ENCODE peak calls at places on chromosome 11, in seven cellular contexts. D, S, F, J, L, K and O are unnamed samples.

GRCh38 chr11:57502376-57502775 is 13.1 kb downstream of the SLC43A1 start:
- DNase-seq in F (no peak), D (no peak), K (no peak), J (no peak), L (no peak), S (no peak), O (no peak)

GRCh38 chr11:48109046-48109666 is 107.5 kb upstream of the OR4B1 start:
- DNase-seq in D (peak; percentile 69), K (peak; percentile 58), S (no peak), F (no peak), L (no peak), J (peak; percentile 75), O (no peak)

GRCh38 chr11:70526116-70527045 is 128.1 kb downstream of the CTTN start:
- DNase-seq in F (no peak), K (no peak), J (no peak), L (no peak), D (no peak), S (no peak), O (no peak)

GRCh38 chr11:95154514-95154913 is 64.9 kb downstream of the ENDOD1 start:
- DNase-seq in F (no peak), K (peak; percentile 34), L (no peak), D (peak; percentile 69), S (no peak), J (peak; percentile 83), O (no peak)

GRCh38 chr11:34890812-34891211 is 25.4 kb downstream of the APIP start:
- DNase-seq in K (no peak), S (no peak), F (no peak), J (peak; percentile 35), D (peak; percentile 78), L (peak; percentile 3), O (no peak)

GRCh38 chr11:117072517-117073218 is 25.6 kb downstream of the SIK3 start:
- DNase-seq in K (peak; percentile 62), J (peak; percentile 94), D (peak; percentile 98), F (peak; percentile 78), L (peak; percentile 75), S (no peak), O (peak; percentile 79)

GRCh38 chr11:77819921-77820564 is 479 bp downstream of the RSF1 start:
- DNase-seq in D (peak; percentile 35), J (peak; percentile 73), F (no peak), S (no peak), L (no peak), K (peak; percentile 79), O (no peak)

GRCh38 chr11:64447717-64448598 is 89.0 kb downstream of the RPS6KA4 start:
- DNase-seq in D (peak; percentile 79), F (no peak), L (no peak), K (no peak), J (peak; percentile 87), S (no peak), O (no peak)

GRCh38 chr11:32229566-32230240 is 138.8 kb downstream of the RCN1 start:
- DNase-seq in J (no peak), K (no peak), F (no peak), S (no peak), L (no peak), D (no peak), O (no peak)

GRCh38 chr11:117315285-117316196 is 515 bp downstream of the BACE1 start:
- DNase-seq in S (no peak), J (no peak), L (no peak), D (no peak), F (no peak), K (no peak), O (no peak)

GRCh38 chr11:86067230-86068137 is 1.4 kb downstream of the PICALM start:
- DNase-seq in K (peak; percentile 18), S (no peak), D (peak; percentile 25), L (no peak), J (peak; percentile 66), F (no peak), O (no peak)

GRCh38 chr11:12091957-12092558 is 18.3 kb upstream of the MICAL2 start:
- DNase-seq in K (no peak), L (no peak), F (no peak), S (no peak), J (no peak), D (peak; percentile 26), O (no peak)

GRCh38 chr11:86172894-86173293 is 71.7 kb upstream of the EED start:
- DNase-seq in D (peak; percentile 54), K (peak; percentile 37), L (no peak), J (no peak), F (no peak), S (no peak), O (no peak)

GRCh38 chr11:47067401-47067800 is 109.3 kb downstream of the ARFGAP2 start:
- DNase-seq in L (no peak), D (no peak), J (no peak), S (no peak), K (no peak), F (no peak), O (no peak)

GRCh38 chr11:111419181-111419580 is 40.1 kb upstream of the POU2AF1 start:
- DNase-seq in F (no peak), S (no peak), D (no peak), J (no peak), K (no peak), L (no peak), O (no peak)

GRCh38 chr11:65586676-65587075 is 8.9 kb downstream of the KCNK7 start:
- DNase-seq in L (no peak), K (no peak), F (no peak), J (no peak), S (no peak), D (no peak), O (no peak)

GRCh38 chr11:61972796-61973602 is 5.6 kb upstream of the FTH1 start:
- DNase-seq in L (no peak), F (peak; percentile 89), J (no peak), D (peak; percentile 96), S (peak; percentile 51), K (no peak), O (peak; percentile 90)

GRCh38 chr11:95698939-95699562 is 90.5 kb downstream of the FAM76B start:
- DNase-seq in L (no peak), F (no peak), S (no peak), D (no peak), K (no peak), J (peak; percentile 47), O (no peak)

GRCh38 chr11:78656327-78656726 is 81.7 kb upstream of the NARS2 start:
- DNase-seq in S (no peak), K (no peak), F (no peak), L (no peak), D (no peak), J (no peak), O (no peak)

GRCh38 chr11:104678408-104678807 is 219.9 kb downstream of the CASP12 start:
- DNase-seq in K (no peak), J (no peak), S (no peak), F (no peak), L (no peak), D (peak; percentile 32), O (no peak)

GRCh38 chr11:69130586-69131566 is 24.9 kb upstream of the SMIM38 start:
- DNase-seq in L (no peak), F (no peak), K (no peak), S (no peak), D (no peak), J (no peak), O (no peak)

GRCh38 chr11:69132301-69132670 is 23.4 kb upstream of the SMIM38 start:
- DNase-seq in L (no peak), D (no peak), F (no peak), S (no peak), K (no peak), J (no peak), O (no peak)

GRCh38 chr11:69129647-69130046 is 26.1 kb upstream of the SMIM38 start:
- DNase-seq in L (no peak), J (no peak), K (no peak), S (no peak), F (no peak), D (no peak), O (no peak)

GRCh38 chr11:69133251-69133650 is 22.5 kb upstream of the SMIM38 start:
- DNase-seq in K (no peak), S (no peak), D (no peak), L (no peak), F (no peak), J (no peak), O (no peak)

DNA sequence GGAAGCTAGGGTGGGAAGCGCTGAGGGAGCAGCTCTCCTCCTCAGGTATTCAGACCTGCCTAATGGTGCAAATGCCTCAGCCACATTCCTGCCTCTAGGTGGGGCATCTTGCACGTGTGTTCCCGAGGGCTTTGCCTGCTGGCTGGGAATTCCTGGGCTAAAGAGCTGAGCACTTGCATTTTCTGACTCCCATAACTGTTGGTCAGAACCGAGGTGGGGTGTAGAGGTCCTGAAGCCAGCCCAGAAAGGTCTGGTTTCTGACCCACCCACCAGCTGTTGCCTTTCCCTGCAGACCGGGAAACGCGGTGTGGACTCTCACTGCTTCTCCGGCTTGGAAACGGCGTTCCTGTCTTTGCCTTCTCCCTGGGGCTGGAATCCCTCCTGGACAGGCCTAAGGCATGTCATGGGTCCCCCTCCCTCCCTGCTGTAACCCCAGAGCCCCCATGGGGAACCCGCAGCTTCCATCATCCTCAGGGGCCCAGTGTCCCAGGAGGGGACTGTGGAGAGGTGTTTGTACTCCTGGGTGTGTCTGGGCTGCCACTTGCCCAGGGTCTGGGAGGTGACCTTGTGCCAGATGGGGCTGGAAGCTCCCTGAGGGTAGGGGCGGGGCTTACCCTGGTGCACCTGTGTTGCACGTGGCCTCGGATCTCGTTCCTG is 24.0 kb upstream of the SMIM38 start:
- DNase-seq in L (peak; percentile 45), F (no peak), J (no peak), S (peak; percentile 81), K (peak; percentile 64), D (peak; percentile 98), O (peak; percentile 31)
- TF ChIP-seq CTCF in L (peak; percentile 83), F (peak; percentile 90), J (no peak), S (peak; percentile 49), K (peak; percentile 86), D (peak; percentile 95), O (peak; percentile 92)

DNA sequence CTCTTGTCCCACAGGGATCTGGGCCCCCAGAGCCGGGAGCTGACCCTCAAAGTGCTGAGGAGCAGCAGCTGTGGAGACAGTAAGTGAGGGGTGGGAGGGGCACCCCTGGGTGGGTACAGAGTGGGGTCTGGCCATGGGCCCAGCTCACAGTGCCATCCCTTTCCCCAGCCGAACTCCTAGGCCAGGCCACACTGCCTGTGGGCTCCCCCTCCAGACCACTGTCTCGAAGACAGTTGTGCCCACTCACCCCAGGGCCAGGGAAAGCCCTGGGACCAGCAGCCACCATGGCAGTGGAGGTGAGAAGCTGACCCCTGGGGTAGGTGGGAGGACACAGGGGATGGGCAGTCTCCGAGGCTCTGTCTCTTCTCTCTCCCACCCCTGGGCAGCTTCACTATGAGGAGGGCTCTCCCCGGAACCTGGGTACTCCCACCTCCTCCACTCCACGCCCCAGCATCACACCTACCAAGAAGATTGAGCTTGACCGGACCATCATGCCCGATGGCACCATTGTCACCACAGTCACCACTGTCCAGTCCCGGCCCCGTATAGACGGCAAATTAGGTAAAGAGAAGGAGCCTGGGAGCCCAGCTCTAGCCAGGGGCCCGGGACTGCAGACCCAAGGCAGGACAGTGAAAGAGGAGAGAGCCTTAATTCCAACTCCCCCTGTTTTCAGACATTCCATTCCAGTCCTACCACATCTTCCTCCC is 5.3 kb downstream of the C2CD2L start:
- DNase-seq in J (no peak), D (no peak), K (no peak), F (no peak), L (no peak), S (no peak), O (no peak)
- H3K4me3 ChIP-seq in J (no peak overlapping the region), D (no peak overlapping the region), K (no peak overlapping the region), F (no peak overlapping the region), L (no peak overlapping the region), S (no peak overlapping the region), O (no peak overlapping the region)

GRCh38 chr11:131471976-131472375 is 101.6 kb downstream of the NTM start:
- DNase-seq in J (no peak), F (no peak), D (no peak), K (no peak), S (no peak), L (no peak), O (no peak)
- TF ChIP-seq CTCF in J (no peak), F (no peak), D (no peak), K (no peak), S (no peak), L (no peak), O (no peak)

GRCh38 chr11:18785416-18785815 is 6.2 kb downstream of the PTPN5 start:
- DNase-seq in J (no peak), D (no peak), L (no peak), K (no peak), F (no peak), S (no peak), O (no peak)
- H3K4me3 ChIP-seq in J (no peak overlapping the region), D (no peak overlapping the region), L (no peak overlapping the region), K (no peak overlapping the region), F (no peak overlapping the region), S (no peak overlapping the region), O (no peak overlapping the region)